ENCODE peak calls at places on chromosomes 1 and 21, in six cellular contexts. M, O, F, E, D and S are unnamed samples.

GRCh38 chr21:38326899-38327298 is 70.1 kb downstream of the KCNJ15 start:
- DNase-seq in F (no peak), M (no peak), E (no peak), D (no peak), O (no peak), S (no peak)

GRCh38 chr1:41800237-41800902 is 118.4 kb downstream of the HIVEP3 start:
- DNase-seq in F (no peak), O (no peak), D (no peak), M (no peak), E (no peak), S (no peak)

GRCh38 chr1:110229348-110230001 is 19.4 kb downstream of the KCNC4 start:
- DNase-seq in M (no peak), F (no peak), E (peak; percentile 51), D (no peak), O (no peak), S (no peak)

GRCh38 chr1:156910309-156910782 is 10.1 kb upstream of the LRRC71 start:
- DNase-seq in O (no peak), D (peak; percentile 59), E (no peak), M (no peak), F (peak; percentile 60), S (peak; percentile 85)

GRCh38 chr1:39670689-39671088 is 1.2 kb downstream of the NT5C1A start:
- DNase-seq in M (no peak), O (no peak), D (no peak), F (no peak), E (no peak), S (no peak)

GRCh38 chr1:15939181-15940109 is 36.5 kb downstream of the ZBTB17 start:
- DNase-seq in E (no peak), O (peak; percentile 44), D (no peak), M (no peak), F (peak; percentile 67), S (no peak)

GRCh38 chr1:157377216-157377821 is 175.0 kb downstream of the FCRL5 start:
- DNase-seq in F (no peak), M (no peak), E (no peak), D (peak; percentile 41), O (no peak), S (no peak)

GRCh38 chr1:36070349-36070748 is 13.5 kb upstream of the TEKT2 start:
- DNase-seq in O (no peak), F (no peak), E (no peak), D (no peak), M (no peak), S (no peak)

GRCh38 chr21:16192900-16193299 is 463.1 kb downstream of the USP25 start:
- DNase-seq in E (no peak), M (no peak), F (no peak), D (no peak), O (no peak), S (no peak)

GRCh38 chr1:159854693-159855192 is 7.7 kb downstream of the VSIG8 start:
- DNase-seq in E (peak; percentile 71), D (peak; percentile 53), F (peak; percentile 79), O (peak; percentile 82), M (peak; percentile 62), S (peak; percentile 90)

GRCh38 chr1:15739745-15740144 is 2.6 kb upstream of the TMEM82 start:
- DNase-seq in D (no peak), M (no peak), O (no peak), E (no peak), F (no peak), S (no peak)

GRCh38 chr1:63935148-63935547 is 161.3 kb downstream of the ROR1 start:
- DNase-seq in O (no peak), E (no peak), F (no peak), D (no peak), M (no peak), S (no peak)

GRCh38 chr1:213035573-213035972 is 15.5 kb upstream of the RPS6KC1 start:
- DNase-seq in O (no peak), D (no peak), E (no peak), M (no peak), F (no peak), S (no peak)

GRCh38 chr1:112509005-112509659 is 367 bp downstream of the WNT2B start:
- DNase-seq in O (no peak), D (peak; percentile 55), F (no peak), M (no peak), E (no peak), S (no peak)

GRCh38 chr1:19081218-19081893 is 124.9 kb upstream of the IFFO2 start:
- DNase-seq in D (no peak), F (no peak), M (no peak), O (no peak), E (no peak), S (peak; percentile 69)

GRCh38 chr1:55993608-55994251 is 585.6 kb downstream of the PLPP3 start:
- DNase-seq in F (no peak), D (no peak), O (no peak), E (no peak), M (no peak), S (no peak)

GRCh38 chr1:115458426-115459114 is 120.5 kb upstream of the NGF start:
- DNase-seq in M (no peak), F (no peak), D (no peak), O (no peak), E (no peak), S (no peak)

GRCh38 chr1:23751050-23751814 is 8.0 kb downstream of the ELOA start:
- DNase-seq in E (no peak), F (no peak), M (no peak), O (no peak), D (peak; percentile 46), S (no peak)

GRCh38 chr1:193058529-193059281 is 455 bp downstream of the UCHL5 start:
- DNase-seq in E (no peak), M (peak; percentile 23), O (no peak), F (peak; percentile 59), D (peak; percentile 46), S (peak; percentile 67)

GRCh38 chr1:160342520-160342919 is 530 bp downstream of the COPA start:
- DNase-seq in M (no peak), F (no peak), O (no peak), E (no peak), D (no peak), S (no peak)

GRCh38 chr1:21677168-21677567 is 8.0 kb upstream of the RAP1GAP start:
- DNase-seq in M (no peak), F (no peak), E (no peak), O (no peak), D (no peak), S (no peak)

GRCh38 chr1:79741720-79742421 is 735.3 kb upstream of the ADGRL4 start:
- DNase-seq in M (no peak), E (no peak), F (no peak), D (no peak), O (no peak), S (no peak)

GRCh38 chr1:59900640-59901039 is 25.9 kb downstream of the CYP2J2 start:
- DNase-seq in D (no peak), M (no peak), F (no peak), O (no peak), E (no peak), S (no peak)

GRCh38 chr1:6614019-6614952 is 755 bp downstream of the PHF13 start:
- DNase-seq in E (no peak), M (no peak), D (peak; percentile 44), F (no peak), O (no peak), S (peak; percentile 90)

GRCh38 chr1:111826278-111826677 is 70.6 kb downstream of the DDX20 start:
- DNase-seq in M (no peak), D (no peak), O (no peak), E (no peak), F (no peak), S (no peak)

GRCh38 chr1:32215629-32216505 is 6.3 kb downstream of the TMEM234 start:
- DNase-seq in E (peak; percentile 15), M (no peak), O (no peak), F (no peak), D (peak; percentile 50), S (no peak)

GRCh38 chr1:175628548-175629317 is 114.7 kb downstream of the TNR start:
- DNase-seq in F (no peak), O (no peak), E (no peak), D (no peak), M (no peak), S (no peak)

GRCh38 chr1:41497056-41497440 is 12.6 kb upstream of the EDN2 start:
- DNase-seq in O (no peak), E (no peak), M (no peak), F (peak; percentile 44), D (no peak), S (no peak)

GRCh38 chr1:66446261-66447001 is 87.5 kb upstream of the SGIP1 start:
- DNase-seq in E (no peak), O (no peak), D (peak; percentile 44), M (no peak), F (no peak), S (no peak)

GRCh38 chr1:81802601-81803422 is 2.1 kb downstream of the ADGRL2 start:
- DNase-seq in D (no peak), F (peak; percentile 89), E (peak; percentile 22), M (peak; percentile 7), O (peak; percentile 81), S (peak; percentile 86)

GRCh38 chr1:3453203-3453761 is 1.2 kb upstream of the ARHGEF16 start:
- DNase-seq in D (peak; percentile 84), F (peak; percentile 83), M (peak; percentile 55), E (peak; percentile 49), O (peak; percentile 90), S (peak; percentile 92)